ENCODE peak calls at places on chromosomes 5 and 9, in four cellular contexts. B is CD8-positive, alpha-beta T cell; O is stimulated activated CD4-positive, alpha-beta T cell treated with anti-CD3 and anti-CD28 coated beads, Interleukin-12 subunit alpha, Interleukin-12 subunit beta, amount 100 ng/mL, for 24 hours; D is Daoy. Y is an unnamed sample.

GRCh38 chr5:73213566-73213998 is 40.6 kb downstream of the TMEM174 start:
- DNase-seq in B (no peak), O (no peak), D (peak; percentile 87), Y (peak; percentile 7)

GRCh38 chr5:166576323-166576722 is 1715.1 kb upstream of the WWC1 start:
- DNase-seq in B (no peak), O (no peak), D (no peak), Y (no peak)

GRCh38 chr9:129313331-129313955 is 135.4 kb upstream of the IER5L start:
- DNase-seq in B (no peak), O (no peak), D (no peak), Y (no peak)

GRCh38 chr5:174501461-174502069 is 222.8 kb upstream of the MSX2 start:
- DNase-seq in B (no peak), O (no peak), D (peak; percentile 87), Y (no peak)

GRCh38 chr5:146059349-146060220 is 45.8 kb downstream of the PLAC8L1 start:
- DNase-seq in B (no peak), O (no peak), D (no peak), Y (no peak)

GRCh38 chr5:75412111-75412990 is 75.3 kb downstream of the HMGCR start:
- DNase-seq in B (no peak), O (no peak), D (no peak), Y (peak; percentile 14)

GRCh38 chr5:1212881-1213280 is 11.5 kb downstream of the SLC6A19 start:
- DNase-seq in B (no peak), O (no peak), D (no peak), Y (no peak)

GRCh38 chr5:38258319-38259061 is at the start of gene EGFLAM:
- DNase-seq in B (no peak), O (no peak), D (peak; percentile 54), Y (peak; percentile 28)

GRCh38 chr5:101482931-101483330 is 579.8 kb upstream of the ST8SIA4 start:
- DNase-seq in B (no peak), O (no peak), D (no peak), Y (no peak)

GRCh38 chr5:75654693-75655315 is 43.6 kb downstream of the ANKDD1B start:
- DNase-seq in B (no peak), O (no peak), D (no peak), Y (no peak)

GRCh38 chr9:108854094-108854493 is 1.7 kb downstream of the ACTL7B start:
- DNase-seq in B (no peak), O (no peak), D (peak; percentile 25), Y (no peak)

GRCh38 chr5:77073667-77074066 is 13.4 kb downstream of the ZBED3 start:
- DNase-seq in B (no peak), O (no peak), D (no peak), Y (no peak)

GRCh38 chr9:112884086-112884485 is 6.6 kb downstream of the SLC46A2 start:
- DNase-seq in B (no peak), O (no peak), D (peak; percentile 54), Y (no peak)

GRCh38 chr5:59390074-59390659 is 503.4 kb downstream of the PDE4D start:
- DNase-seq in B (no peak), O (no peak), D (peak; percentile 14), Y (no peak)

GRCh38 chr5:95134326-95134725 is 150.6 kb downstream of the MCTP1 start:
- DNase-seq in B (no peak), O (no peak), D (no peak), Y (no peak)

GRCh38 chr5:100757618-100758017 is 145.5 kb downstream of the ST8SIA4 start:
- DNase-seq in B (no peak), O (no peak), D (no peak), Y (no peak)

GRCh38 chr9:130642926-130643325 is 21.5 kb upstream of the PRDM12 start:
- DNase-seq in B (no peak), O (no peak), D (no peak), Y (no peak)

GRCh38 chr5:150358261-150359095 is 981 bp downstream of the TCOF1 start:
- DNase-seq in B (no peak), O (no peak), D (no peak), Y (no peak)

GRCh38 chr9:31210982-31211570 is 1173.4 kb upstream of the ACO1 start:
- DNase-seq in B (no peak), O (no peak), D (peak; percentile 0), Y (no peak)

GRCh38 chr5:14869286-14870164 is 2.1 kb downstream of the ANKH start:
- DNase-seq in B (no peak), O (no peak), D (no peak), Y (peak; percentile 64)

GRCh38 chr9:103755441-103755840 is 338.7 kb upstream of the SMC2 start:
- DNase-seq in B (no peak), O (no peak), D (no peak), Y (no peak)